ENCODE peak calls at places on chromosomes 6 and 20, in five cellular contexts. One of them, this sample, is unnamed.

GRCh38 chr6:127550403-127550802 is 26.6 kb upstream of the C6orf58 start:
- DNase-seq in left lung: no peak
- DNase-seq in stomach: no peak
- DNase-seq in NCI-H460: no peak
- DNase-seq in activated CD4-positive, alpha-beta T cell treated with anti-CD3 and anti-CD28 coated beads for 48 hours: no peak
- DNase-seq in this sample: peak

GRCh38 chr6:79719248-79719975 is 88.3 kb downstream of the SH3BGRL2 start:
- DNase-seq in left lung: no peak
- DNase-seq in stomach: peak
- DNase-seq in NCI-H460: no peak
- DNase-seq in activated CD4-positive, alpha-beta T cell treated with anti-CD3 and anti-CD28 coated beads for 48 hours: no peak
- DNase-seq in this sample: peak

GRCh38 chr20:61185841-61186601 is 66.0 kb upstream of the CDH4 start:
- DNase-seq in left lung: no peak
- DNase-seq in stomach: no peak
- DNase-seq in NCI-H460: no peak
- DNase-seq in activated CD4-positive, alpha-beta T cell treated with anti-CD3 and anti-CD28 coated beads for 48 hours: no peak
- DNase-seq in this sample: peak

GRCh38 chr20:63320616-63321147 is 27.7 kb downstream of the COL20A1 start:
- DNase-seq in left lung: peak
- DNase-seq in stomach: no peak
- DNase-seq in NCI-H460: no peak
- DNase-seq in activated CD4-positive, alpha-beta T cell treated with anti-CD3 and anti-CD28 coated beads for 48 hours: no peak
- DNase-seq in this sample: no peak

GRCh38 chr6:167559675-167560479 is 235.0 kb downstream of the TTLL2 start:
- DNase-seq in left lung: no peak
- DNase-seq in stomach: peak
- DNase-seq in NCI-H460: no peak
- DNase-seq in activated CD4-positive, alpha-beta T cell treated with anti-CD3 and anti-CD28 coated beads for 48 hours: no peak
- DNase-seq in this sample: no peak

GRCh38 chr20:51930775-51931174 is 128.5 kb upstream of the SALL4 start:
- DNase-seq in left lung: no peak
- DNase-seq in stomach: no peak
- DNase-seq in NCI-H460: peak
- DNase-seq in activated CD4-positive, alpha-beta T cell treated with anti-CD3 and anti-CD28 coated beads for 48 hours: no peak
- DNase-seq in this sample: peak

GRCh38 chr6:33429745-33430042 is 9.8 kb downstream of the SYNGAP1 start:
- DNase-seq in left lung: no peak
- DNase-seq in stomach: no peak
- DNase-seq in NCI-H460: no peak
- DNase-seq in activated CD4-positive, alpha-beta T cell treated with anti-CD3 and anti-CD28 coated beads for 48 hours: no peak
- DNase-seq in this sample: no peak

GRCh38 chr6:148358196-148358785 is 15.7 kb downstream of the SASH1 start:
- DNase-seq in left lung: no peak
- DNase-seq in stomach: no peak
- DNase-seq in NCI-H460: no peak
- DNase-seq in activated CD4-positive, alpha-beta T cell treated with anti-CD3 and anti-CD28 coated beads for 48 hours: no peak
- DNase-seq in this sample: no peak

GRCh38 chr6:157428418-157429202 is 47.6 kb downstream of the ZDHHC14 start:
- DNase-seq in left lung: no peak
- DNase-seq in stomach: no peak
- DNase-seq in NCI-H460: no peak
- DNase-seq in activated CD4-positive, alpha-beta T cell treated with anti-CD3 and anti-CD28 coated beads for 48 hours: peak
- DNase-seq in this sample: peak

GRCh38 chr6:13311155-13311554 is 17.2 kb downstream of the TBC1D7 start:
- DNase-seq in left lung: no peak
- DNase-seq in stomach: no peak
- DNase-seq in NCI-H460: no peak
- DNase-seq in activated CD4-positive, alpha-beta T cell treated with anti-CD3 and anti-CD28 coated beads for 48 hours: no peak
- DNase-seq in this sample: no peak

GRCh38 chr6:125346926-125347563 is 45.3 kb upstream of the HDDC2 start:
- DNase-seq in left lung: no peak
- DNase-seq in stomach: no peak
- DNase-seq in NCI-H460: no peak
- DNase-seq in activated CD4-positive, alpha-beta T cell treated with anti-CD3 and anti-CD28 coated beads for 48 hours: no peak
- DNase-seq in this sample: no peak

GRCh38 chr6:85069577-85069976 is 305.2 kb upstream of the TBX18 start:
- DNase-seq in left lung: no peak
- DNase-seq in stomach: no peak
- DNase-seq in NCI-H460: no peak
- DNase-seq in activated CD4-positive, alpha-beta T cell treated with anti-CD3 and anti-CD28 coated beads for 48 hours: no peak
- DNase-seq in this sample: no peak

GRCh38 chr6:159826004-159826403 is 25.9 kb downstream of the PNLDC1 start:
- DNase-seq in left lung: no peak
- DNase-seq in stomach: no peak
- DNase-seq in NCI-H460: no peak
- DNase-seq in activated CD4-positive, alpha-beta T cell treated with anti-CD3 and anti-CD28 coated beads for 48 hours: no peak
- DNase-seq in this sample: no peak

GRCh38 chr6:108598316-108598863 is 37.7 kb downstream of the FOXO3 start:
- DNase-seq in left lung: no peak
- DNase-seq in stomach: no peak
- DNase-seq in NCI-H460: no peak
- DNase-seq in activated CD4-positive, alpha-beta T cell treated with anti-CD3 and anti-CD28 coated beads for 48 hours: peak
- DNase-seq in this sample: peak

GRCh38 chr6:125149256-125150144 is 4.1 kb upstream of the TPD52L1 start:
- DNase-seq in left lung: no peak
- DNase-seq in stomach: no peak
- DNase-seq in NCI-H460: no peak
- DNase-seq in activated CD4-positive, alpha-beta T cell treated with anti-CD3 and anti-CD28 coated beads for 48 hours: no peak
- DNase-seq in this sample: peak

GRCh38 chr6:41371992-41372525 is 36.7 kb downstream of the NCR2 start:
- DNase-seq in left lung: peak
- DNase-seq in stomach: peak
- DNase-seq in NCI-H460: no peak
- DNase-seq in activated CD4-positive, alpha-beta T cell treated with anti-CD3 and anti-CD28 coated beads for 48 hours: peak
- DNase-seq in this sample: no peak

GRCh38 chr6:126804255-126805064 is 314.0 kb upstream of the RSPO3 start:
- DNase-seq in left lung: no peak
- DNase-seq in stomach: no peak
- DNase-seq in NCI-H460: peak
- DNase-seq in activated CD4-positive, alpha-beta T cell treated with anti-CD3 and anti-CD28 coated beads for 48 hours: no peak
- DNase-seq in this sample: peak

GRCh38 chr6:169725270-169726048 is 1.2 kb upstream of the PHF10 start:
- DNase-seq in left lung: peak
- DNase-seq in stomach: peak
- DNase-seq in NCI-H460: peak
- DNase-seq in activated CD4-positive, alpha-beta T cell treated with anti-CD3 and anti-CD28 coated beads for 48 hours: peak
- DNase-seq in this sample: peak

GRCh38 chr6:132798820-132799538 is 542 bp upstream of the SLC18B1 start:
- DNase-seq in left lung: peak
- DNase-seq in stomach: peak
- DNase-seq in NCI-H460: peak
- DNase-seq in activated CD4-positive, alpha-beta T cell treated with anti-CD3 and anti-CD28 coated beads for 48 hours: peak
- DNase-seq in this sample: peak

GRCh38 chr6:68343901-68344300 is 291.2 kb upstream of the ADGRB3 start:
- DNase-seq in left lung: no peak
- DNase-seq in stomach: no peak
- DNase-seq in NCI-H460: peak
- DNase-seq in activated CD4-positive, alpha-beta T cell treated with anti-CD3 and anti-CD28 coated beads for 48 hours: peak
- DNase-seq in this sample: peak

GRCh38 chr6:104226798-104227444 is 632.8 kb downstream of the HACE1 start:
- DNase-seq in left lung: no peak
- DNase-seq in stomach: peak
- DNase-seq in NCI-H460: no peak
- DNase-seq in activated CD4-positive, alpha-beta T cell treated with anti-CD3 and anti-CD28 coated beads for 48 hours: no peak
- DNase-seq in this sample: no peak

GRCh38 chr6:143396497-143397228 is 53.8 kb downstream of the ADAT2 start:
- DNase-seq in left lung: no peak
- DNase-seq in stomach: no peak
- DNase-seq in NCI-H460: no peak
- DNase-seq in activated CD4-positive, alpha-beta T cell treated with anti-CD3 and anti-CD28 coated beads for 48 hours: no peak
- DNase-seq in this sample: no peak

GRCh38 chr20:54093423-54094267 is 23.3 kb upstream of the BCAS1 start:
- DNase-seq in left lung: no peak
- DNase-seq in stomach: no peak
- DNase-seq in NCI-H460: no peak
- DNase-seq in activated CD4-positive, alpha-beta T cell treated with anti-CD3 and anti-CD28 coated beads for 48 hours: no peak
- DNase-seq in this sample: no peak

GRCh38 chr6:170152989-170153388 is 137.9 kb downstream of the DLL1 start:
- DNase-seq in left lung: peak
- DNase-seq in stomach: peak
- DNase-seq in NCI-H460: peak
- DNase-seq in activated CD4-positive, alpha-beta T cell treated with anti-CD3 and anti-CD28 coated beads for 48 hours: peak
- DNase-seq in this sample: no peak

GRCh38 chr6:163793584-163793983 is 379.1 kb downstream of the QKI start:
- DNase-seq in left lung: no peak
- DNase-seq in stomach: no peak
- DNase-seq in NCI-H460: no peak
- DNase-seq in activated CD4-positive, alpha-beta T cell treated with anti-CD3 and anti-CD28 coated beads for 48 hours: no peak
- DNase-seq in this sample: peak

GRCh38 chr6:118635909-118636735 is 15.3 kb downstream of the CEP85L start:
- DNase-seq in left lung: no peak
- DNase-seq in stomach: no peak
- DNase-seq in NCI-H460: no peak
- DNase-seq in activated CD4-positive, alpha-beta T cell treated with anti-CD3 and anti-CD28 coated beads for 48 hours: no peak
- DNase-seq in this sample: no peak

GRCh38 chr6:150567823-150568383 is 31.8 kb upstream of the PLEKHG1 start:
- DNase-seq in left lung: no peak
- DNase-seq in stomach: no peak
- DNase-seq in NCI-H460: no peak
- DNase-seq in activated CD4-positive, alpha-beta T cell treated with anti-CD3 and anti-CD28 coated beads for 48 hours: no peak
- DNase-seq in this sample: no peak

GRCh38 chr20:43942661-43943285 is 28.1 kb downstream of the TOX2 start:
- DNase-seq in left lung: no peak
- DNase-seq in stomach: no peak
- DNase-seq in NCI-H460: no peak
- DNase-seq in activated CD4-positive, alpha-beta T cell treated with anti-CD3 and anti-CD28 coated beads for 48 hours: no peak
- DNase-seq in this sample: peak

GRCh38 chr6:73364549-73364948 is 2.1 kb downstream of the KHDC3L start:
- DNase-seq in left lung: no peak
- DNase-seq in stomach: no peak
- DNase-seq in NCI-H460: no peak
- DNase-seq in activated CD4-positive, alpha-beta T cell treated with anti-CD3 and anti-CD28 coated beads for 48 hours: no peak
- DNase-seq in this sample: no peak

GRCh38 chr6:152259234-152259633 is 377.9 kb downstream of the SYNE1 start:
- DNase-seq in left lung: no peak
- DNase-seq in stomach: no peak
- DNase-seq in NCI-H460: no peak
- DNase-seq in activated CD4-positive, alpha-beta T cell treated with anti-CD3 and anti-CD28 coated beads for 48 hours: no peak
- DNase-seq in this sample: no peak

GRCh38 chr20:62878244-62879030 is 16.8 kb upstream of the TCFL5 start:
- DNase-seq in left lung: no peak
- DNase-seq in stomach: no peak
- DNase-seq in NCI-H460: no peak
- DNase-seq in activated CD4-positive, alpha-beta T cell treated with anti-CD3 and anti-CD28 coated beads for 48 hours: no peak
- DNase-seq in this sample: no peak

GRCh38 chr20:10696650-10697049 is 22.9 kb upstream of the JAG1 start:
- DNase-seq in left lung: peak
- DNase-seq in stomach: no peak
- DNase-seq in NCI-H460: no peak
- DNase-seq in activated CD4-positive, alpha-beta T cell treated with anti-CD3 and anti-CD28 coated beads for 48 hours: peak
- DNase-seq in this sample: no peak

GRCh38 chr6:158939255-158940170 is 60.5 kb downstream of the RSPH3 start:
- DNase-seq in left lung: no peak
- DNase-seq in stomach: no peak
- DNase-seq in NCI-H460: no peak
- DNase-seq in activated CD4-positive, alpha-beta T cell treated with anti-CD3 and anti-CD28 coated beads for 48 hours: peak
- DNase-seq in this sample: peak

GRCh38 chr20:62551408-62552323 is 75.9 kb upstream of the GATA5 start:
- DNase-seq in left lung: no peak
- DNase-seq in stomach: no peak
- DNase-seq in NCI-H460: no peak
- DNase-seq in activated CD4-positive, alpha-beta T cell treated with anti-CD3 and anti-CD28 coated beads for 48 hours: no peak
- DNase-seq in this sample: no peak

GRCh38 chr6:127199470-127199869 is 67.2 kb upstream of the RNF146 start:
- DNase-seq in left lung: no peak
- DNase-seq in stomach: no peak
- DNase-seq in NCI-H460: no peak
- DNase-seq in activated CD4-positive, alpha-beta T cell treated with anti-CD3 and anti-CD28 coated beads for 48 hours: no peak
- DNase-seq in this sample: no peak

GRCh38 chr20:23085415-23086055 is 589 bp downstream of the CD93 start:
- DNase-seq in left lung: no peak
- DNase-seq in stomach: no peak
- DNase-seq in NCI-H460: no peak
- DNase-seq in activated CD4-positive, alpha-beta T cell treated with anti-CD3 and anti-CD28 coated beads for 48 hours: no peak
- DNase-seq in this sample: no peak

GRCh38 chr6:12058164-12058926 is 46.2 kb downstream of the HIVEP1 start:
- DNase-seq in left lung: no peak
- DNase-seq in stomach: peak
- DNase-seq in NCI-H460: no peak
- DNase-seq in activated CD4-positive, alpha-beta T cell treated with anti-CD3 and anti-CD28 coated beads for 48 hours: no peak
- DNase-seq in this sample: no peak

This sample was measured in ELR.